ENCODE peak calls at places on chromosomes 3 and 15, in five cellular contexts. D, Z, Q, I and X are unnamed samples.

GRCh38 chr3:43770426-43771103 is 79.8 kb downstream of the ABHD5 start:
- DNase-seq in D (peak; percentile 74), Z (no peak), Q (peak; percentile 73), I (peak; percentile 88), X (peak; percentile 69)

GRCh38 chr3:37400945-37401344 is 226.6 kb upstream of the LRRFIP2 start:
- DNase-seq in D (no peak), Z (no peak), Q (no peak), I (no peak), X (no peak)

GRCh38 chr3:196749125-196749524 is 9.5 kb downstream of the PAK2 start:
- DNase-seq in D (no peak), Z (no peak), Q (no peak), I (no peak), X (no peak)

GRCh38 chr3:55742027-55742710 is 255.1 kb upstream of the WNT5A start:
- DNase-seq in D (no peak), Z (no peak), Q (no peak), I (no peak), X (no peak)

GRCh38 chr15:52651868-52652267 is 27.3 kb downstream of the ATOSA start:
- DNase-seq in D (peak; percentile 42), Z (peak; percentile 80), Q (peak; percentile 87), I (peak; percentile 69), X (peak; percentile 65)

GRCh38 chr3:45684327-45684892 is 4.8 kb upstream of the SACM1L start:
- DNase-seq in D (no peak), Z (peak; percentile 19), Q (no peak), I (no peak), X (no peak)

GRCh38 chr15:78461171-78461881 is 23.3 kb downstream of the IREB2 start:
- DNase-seq in D (no peak), Z (no peak), Q (no peak), I (no peak), X (no peak)

GRCh38 chr3:20074226-20075063 is 34.2 kb downstream of the KAT2B start:
- DNase-seq in D (no peak), Z (no peak), Q (no peak), I (no peak), X (no peak)

GRCh38 chr3:188431553-188431952 is 277.6 kb downstream of the LPP start:
- DNase-seq in D (no peak), Z (no peak), Q (no peak), I (no peak), X (no peak)

GRCh38 chr15:72307036-72307435 is 12.9 kb downstream of the CELF6 start:
- DNase-seq in D (no peak), Z (no peak), Q (peak; percentile 7), I (no peak), X (no peak)

GRCh38 chr3:105459566-105460290 is 93.0 kb downstream of the ALCAM start:
- DNase-seq in D (no peak), Z (no peak), Q (no peak), I (no peak), X (no peak)

GRCh38 chr15:66877558-66878285 is 175.7 kb downstream of the SMAD6 start:
- DNase-seq in D (no peak), Z (no peak), Q (no peak), I (no peak), X (no peak)

GRCh38 chr3:49465269-49466034 is 4.6 kb upstream of the DAG1 start:
- DNase-seq in D (peak; percentile 72), Z (peak; percentile 91), Q (no peak), I (no peak), X (no peak)

GRCh38 chr15:31478781-31479221 is 152.2 kb downstream of the KLF13 start:
- DNase-seq in D (peak; percentile 7), Z (no peak), Q (peak; percentile 63), I (peak; percentile 56), X (peak; percentile 5)

GRCh38 chr3:105093853-105094252 is 272.9 kb upstream of the ALCAM start:
- DNase-seq in D (no peak), Z (no peak), Q (no peak), I (no peak), X (no peak)

GRCh38 chr15:83698294-83698693 is 44.4 kb downstream of the ADAMTSL3 start:
- DNase-seq in D (peak; percentile 27), Z (no peak), Q (peak; percentile 90), I (no peak), X (peak; percentile 46)

GRCh38 chr3:128726691-128727031 is 678 bp downstream of the RAB7A start:
- DNase-seq in D (peak; percentile 61), Z (peak; percentile 58), Q (peak; percentile 81), I (peak; percentile 88), X (peak; percentile 73)
- TF ChIP-seq EP300 in D (no peak), Z (no peak), Q (no peak), I (no peak), X (no peak)

DNA sequence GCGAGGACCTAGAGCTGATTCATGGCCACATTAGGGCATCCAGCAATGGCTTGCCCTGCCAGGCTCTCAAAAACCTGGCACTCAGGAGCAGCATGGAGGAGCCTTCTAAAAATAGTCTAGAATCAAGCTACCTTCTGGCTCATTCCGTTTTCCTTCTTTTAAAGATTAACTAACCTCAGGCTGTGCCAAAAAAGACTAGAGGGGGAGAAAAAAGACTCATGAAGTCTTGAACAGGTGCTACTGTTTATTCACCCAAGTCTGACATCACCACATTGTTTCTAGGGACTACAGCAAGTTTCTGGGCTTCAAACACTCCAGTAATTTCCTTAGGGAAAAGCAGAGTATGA is 125.8 kb downstream of the TNIK start:
- DNase-seq in D (peak; percentile 81), Z (no peak), Q (peak; percentile 75), I (no peak), X (no peak)
- TF ChIP-seq POLR2AphosphoS5 in D (peak; percentile 29), Z (no peak), Q (peak; percentile 39), I (no peak), X (no peak)

GRCh38 chr3:51710631-51711351 is 3.9 kb downstream of the GRM2 start:
- DNase-seq in D (peak; percentile 16), Z (no peak), Q (no peak), I (peak; percentile 25), X (peak; percentile 3)
- H3K27ac ChIP-seq in D (no peak overlapping the region), Z (no peak overlapping the region), Q (no peak overlapping the region), I (no peak overlapping the region), X (no peak overlapping the region)

GRCh38 chr15:101657171-101657570 is 5.0 kb upstream of the TM2D3 start:
- DNase-seq in D (no peak), Z (no peak), Q (no peak), I (no peak), X (no peak)
- TF ChIP-seq EP300 in D (no peak), Z (no peak), Q (no peak), I (no peak), X (no peak)

DNA sequence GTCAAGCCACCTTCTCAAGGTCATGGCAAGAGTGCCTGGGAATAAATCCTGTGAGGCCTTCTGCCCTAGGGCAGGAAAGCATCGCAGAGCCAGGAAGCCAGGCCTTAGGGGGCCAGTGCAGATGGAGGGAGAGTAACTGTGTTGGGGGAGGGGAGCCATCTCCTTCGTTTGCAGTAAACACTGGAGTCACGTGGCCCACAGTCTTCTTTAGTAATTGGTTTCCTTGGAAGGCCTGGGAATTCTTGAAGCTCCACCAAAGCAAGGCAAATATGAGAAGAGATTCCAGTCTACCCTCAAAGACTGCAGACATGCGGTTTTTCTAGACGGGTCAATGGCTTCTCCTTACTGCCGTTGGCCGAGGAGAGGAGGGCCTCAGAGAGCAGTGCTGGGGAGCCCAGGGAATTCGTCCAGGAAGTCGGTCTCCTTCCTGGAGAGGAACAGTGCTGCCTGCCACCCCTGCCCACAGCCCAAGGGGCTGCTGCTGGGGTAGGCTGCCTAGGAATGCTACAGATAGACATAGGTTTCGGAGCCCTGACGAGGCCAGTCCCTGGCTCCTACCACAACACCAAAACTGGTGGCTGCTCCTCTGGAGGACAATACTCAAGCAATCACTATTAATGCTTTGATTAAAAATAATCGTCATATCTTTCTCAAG is 30.6 kb downstream of the ANP32A start:
- DNase-seq in D (no peak), Z (no peak), Q (no peak), I (no peak), X (no peak)
- TF ChIP-seq POLR2AphosphoS5 in D (no peak), Z (no peak), Q (no peak), I (no peak), X (no peak)